ENCODE peak calls at places on chromosomes 13 and 19, in eight cellular contexts. B is HFF-Myc, C is NB4, Q is fibroblast of the aortic adventitia, K is ovary, O is HCT116, L is cardiac fibroblast, D is spleen. Y is an unnamed sample.

GRCh38 chr13:110307697-110308376 is 753 bp downstream of the COL4A2 start:
- DNase-seq in B (no peak), C (no peak), Q (peak; percentile 66), K (peak; percentile 48), O (no peak), L (no peak), D (no peak), Y (no peak)

GRCh38 chr19:4199699-4200293 is 17.3 kb downstream of the ANKRD24 start:
- DNase-seq in B (no peak), C (no peak), Q (no peak), K (no peak), O (no peak), L (no peak), D (no peak), Y (peak; percentile 55)

GRCh38 chr19:43562698-43563241 is 12.6 kb downstream of the XRCC1 start:
- DNase-seq in B (no peak), C (peak; percentile 94), Q (peak; percentile 23), K (no peak), O (no peak), L (peak; percentile 86), D (peak; percentile 96), Y (no peak)

GRCh38 chr19:18588611-18589379 is at the start of gene REX1BD:
- DNase-seq in B (no peak), C (peak; percentile 94), Q (peak; percentile 78), K (peak; percentile 81), O (no peak), L (peak; percentile 77), D (peak; percentile 98), Y (peak; percentile 86)

GRCh38 chr19:1172353-1173159 is 1.5 kb downstream of the SBNO2 start:
- DNase-seq in B (no peak), C (no peak), Q (peak; percentile 65), K (no peak), O (no peak), L (peak; percentile 64), D (peak; percentile 88), Y (no peak)

GRCh38 chr19:50320596-50320995 is 8.6 kb downstream of the KCNC3 start:
- DNase-seq in B (no peak), C (no peak), Q (no peak), K (no peak), O (no peak), L (no peak), D (no peak), Y (no peak)

GRCh38 chr13:77318741-77319140 is 8.2 kb downstream of the MYCBP2 start:
- DNase-seq in B (no peak), C (no peak), Q (no peak), K (no peak), O (no peak), L (no peak), D (no peak), Y (no peak)

GRCh38 chr19:405138-405965 is 3.6 kb downstream of the C2CD4C start:
- DNase-seq in B (no peak), C (no peak), Q (no peak), K (no peak), O (no peak), L (no peak), D (peak; percentile 47), Y (no peak)

GRCh38 chr19:3162418-3163229 is 15.9 kb upstream of the S1PR4 start:
- DNase-seq in B (no peak), C (peak; percentile 39), Q (no peak), K (no peak), O (no peak), L (peak; percentile 54), D (no peak), Y (no peak)

GRCh38 chr13:105598551-105598950 is 936.9 kb downstream of the EFNB2 start:
- DNase-seq in B (no peak), C (no peak), Q (peak; percentile 21), K (no peak), O (no peak), L (peak; percentile 29), D (no peak), Y (no peak)

GRCh38 chr13:113596321-113597200 is 12.0 kb downstream of the TFDP1 start:
- DNase-seq in B (no peak), C (no peak), Q (no peak), K (peak; percentile 1), O (no peak), L (no peak), D (peak; percentile 65), Y (no peak)

GRCh38 chr13:71577127-71577526 is 289.9 kb downstream of the DACH1 start:
- DNase-seq in B (no peak), C (no peak), Q (no peak), K (no peak), O (no peak), L (peak; percentile 1), D (no peak), Y (no peak)

GRCh38 chr19:15623711-15624318 is 8.8 kb downstream of the CYP4F8 start:
- DNase-seq in B (no peak), C (peak; percentile 48), Q (no peak), K (no peak), O (no peak), L (no peak), D (no peak), Y (no peak)

GRCh38 chr19:22901431-22902130 is 69.5 kb downstream of the ZNF723 start:
- DNase-seq in B (no peak), C (no peak), Q (no peak), K (no peak), O (no peak), L (no peak), D (no peak), Y (no peak)

GRCh38 chr13:47146136-47146535 is 249.3 kb upstream of the HTR2A start:
- DNase-seq in B (peak; percentile 14), C (no peak), Q (peak; percentile 78), K (no peak), O (no peak), L (no peak), D (no peak), Y (no peak)

GRCh38 chr13:110942248-110942981 is 27.5 kb upstream of the ANKRD10 start:
- DNase-seq in B (no peak), C (no peak), Q (no peak), K (no peak), O (no peak), L (peak; percentile 17), D (no peak), Y (no peak)

GRCh38 chr19:47309608-47310007 is at the start of gene C5AR1:
- DNase-seq in B (no peak), C (peak; percentile 98), Q (no peak), K (no peak), O (no peak), L (peak; percentile 43), D (peak; percentile 88), Y (no peak)
- H3K4me3 ChIP-seq in B (no peak within 1 kb of the TSS), C (no peak within 1 kb of the TSS), Q (no peak within 1 kb of the TSS), K (no peak within 1 kb of the TSS), O (no peak within 1 kb of the TSS), L (no peak within 1 kb of the TSS), D (peak within 1 kb of the TSS; percentile 27), Y (no peak within 1 kb of the TSS)

GRCh38 chr19:13953021-13953531 is 767 bp downstream of the DCAF15 start:
- DNase-seq in B (no peak), C (peak; percentile 31), Q (peak; percentile 57), K (no peak), O (no peak), L (peak; percentile 63), D (no peak), Y (no peak)
- TF ChIP-seq CTCF in B (peak; percentile 22), C (no peak), Q (peak; percentile 22), K (no peak), O (no peak), L (no peak), D (no peak), Y (no peak)

DNA sequence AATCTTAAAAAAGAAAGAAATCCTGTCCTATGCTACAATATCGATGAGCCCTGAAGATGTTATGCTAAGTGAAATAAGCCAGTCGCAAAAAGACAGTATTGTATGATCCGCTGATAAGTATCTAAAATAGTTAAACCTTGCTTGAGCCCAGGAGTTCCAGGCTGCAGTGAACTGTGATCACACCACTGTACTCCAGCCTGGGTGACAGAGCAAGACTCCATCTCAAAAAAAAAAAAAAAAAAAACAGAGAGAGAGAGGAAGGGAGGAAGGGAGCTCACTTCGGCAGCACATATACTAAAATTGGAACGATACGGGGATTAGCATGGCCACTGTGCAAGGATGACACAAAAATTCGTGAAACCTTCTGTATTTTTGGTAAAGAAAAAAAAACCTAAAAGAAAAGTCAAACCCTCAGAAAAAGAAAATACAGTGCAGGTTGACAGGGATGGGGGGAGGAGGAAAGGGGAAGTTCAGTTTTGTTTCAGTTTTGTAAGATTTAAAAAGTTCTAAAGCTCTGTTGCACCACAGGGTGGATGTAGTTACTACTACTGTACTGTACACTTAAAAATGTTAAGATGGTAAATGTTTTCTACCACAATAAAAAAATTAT is 8.4 kb downstream of the CLASRP start:
- DNase-seq in B (no peak), C (peak; percentile 60), Q (no peak), K (no peak), O (no peak), L (no peak), D (no peak), Y (no peak)
- H3K4me3 ChIP-seq in B (no peak overlapping the region), C (no peak overlapping the region), Q (no peak overlapping the region), K (no peak overlapping the region), O (no peak overlapping the region), L (no peak overlapping the region), D (peak overlapping the region; percentile 16), Y (no peak overlapping the region)

GRCh38 chr19:45408121-45408520 is 1.7 kb downstream of the POLR1G start:
- DNase-seq in B (no peak), C (no peak), Q (no peak), K (no peak), O (no peak), L (no peak), D (no peak), Y (no peak)

GRCh38 chr19:45406957-45407375 is 522 bp downstream of the POLR1G start:
- DNase-seq in B (no peak), C (no peak), Q (no peak), K (no peak), O (no peak), L (no peak), D (no peak), Y (no peak)

GRCh38 chr19:45404557-45405434 is at the start of gene PPP1R13L:
- DNase-seq in B (no peak), C (peak; percentile 13), Q (peak; percentile 63), K (peak; percentile 52), O (peak; percentile 96), L (peak; percentile 90), D (peak; percentile 88), Y (peak; percentile 98)

GRCh38 chr19:45405435-45406164 is 731 bp upstream of the PPP1R13L start:
- DNase-seq in B (peak; percentile 69), C (peak; percentile 80), Q (peak; percentile 90), K (peak; percentile 84), O (peak; percentile 92), L (peak; percentile 96), D (peak; percentile 95), Y (peak; percentile 95)

DNA sequence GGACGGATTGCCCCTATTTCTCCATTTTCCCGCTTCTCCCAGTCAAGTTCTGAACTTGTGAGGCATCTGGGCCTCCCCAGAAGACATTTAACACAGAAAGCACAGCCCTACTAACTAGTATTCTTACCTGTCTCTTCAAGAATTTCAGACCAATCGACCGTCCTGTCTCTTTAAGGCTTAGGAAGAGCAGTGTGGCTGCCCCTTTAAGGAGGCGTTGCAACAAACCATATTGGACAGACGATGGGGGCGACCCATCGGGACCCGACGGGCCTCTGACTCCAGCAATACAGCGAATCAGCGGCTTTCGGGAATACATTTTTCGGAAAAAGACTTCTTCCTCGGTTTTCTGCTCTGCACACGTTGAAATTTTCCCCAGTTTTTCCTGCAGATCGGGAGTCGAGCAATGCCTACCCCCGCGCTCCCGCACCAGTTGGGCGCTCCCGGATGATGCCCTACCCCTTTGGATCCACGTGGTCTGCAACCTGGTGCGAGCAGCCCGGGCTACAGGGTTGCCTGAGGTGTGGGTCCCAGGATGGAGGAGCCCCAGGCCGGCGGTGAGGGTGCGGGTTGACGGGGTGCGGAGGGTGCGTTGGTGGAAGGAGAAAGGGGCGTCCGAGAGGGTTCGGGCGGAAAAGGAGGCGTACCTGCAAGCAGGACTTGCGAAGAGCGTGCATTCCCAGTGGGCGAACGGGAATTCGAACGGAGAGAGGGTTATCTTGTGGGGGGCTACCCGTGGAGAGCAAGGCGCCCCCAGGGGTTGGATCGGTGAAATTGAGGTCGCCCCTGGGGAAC is at the start of gene POLR1G:
- DNase-seq in B (peak; percentile 61), C (peak; percentile 76), Q (peak; percentile 81), K (peak; percentile 74), O (peak; percentile 79), L (peak; percentile 89), D (peak; percentile 94), Y (peak; percentile 88)
- TF ChIP-seq CTCF in B (no peak), C (no peak), Q (no peak), K (no peak), O (no peak), L (no peak), D (peak; percentile 19), Y (no peak)